ENCODE peak calls at places on chromosome 22, in four cellular contexts. One of them, this sample, is unnamed.

GRCh38 chr22:23874871-23875270 is 17.2 kb downstream of the SLC2A11 start:
- DNase-seq in heart left ventricle: no peak
- DNase-seq in HCT116: no peak
- DNase-seq in colonic mucosa: no peak
- DNase-seq in this sample: no peak

GRCh38 chr22:49673048-49673447 is 154.6 kb downstream of the BRD1 start:
- DNase-seq in heart left ventricle: no peak
- DNase-seq in HCT116: no peak
- DNase-seq in colonic mucosa: no peak
- DNase-seq in this sample: no peak

GRCh38 chr22:24059121-24059520 is 48.0 kb downstream of the CABIN1 start:
- DNase-seq in heart left ventricle: no peak
- DNase-seq in HCT116: no peak
- DNase-seq in colonic mucosa: no peak
- DNase-seq in this sample: no peak

GRCh38 chr22:33166206-33166605 is 108.0 kb upstream of the SYN3 start:
- DNase-seq in heart left ventricle: no peak
- DNase-seq in HCT116: no peak
- DNase-seq in colonic mucosa: no peak
- DNase-seq in this sample: no peak

GRCh38 chr22:17994424-17995108 is 29.8 kb downstream of the MICAL3 start:
- DNase-seq in heart left ventricle: no peak
- DNase-seq in HCT116: no peak
- DNase-seq in colonic mucosa: no peak
- DNase-seq in this sample: no peak

GRCh38 chr22:28044546-28045173 is 125.6 kb upstream of the PITPNB start:
- DNase-seq in heart left ventricle: no peak
- DNase-seq in HCT116: no peak
- DNase-seq in colonic mucosa: no peak
- DNase-seq in this sample: no peak

GRCh38 chr22:46737105-46737975 is 712 bp downstream of the CERK start:
- DNase-seq in heart left ventricle: no peak
- DNase-seq in HCT116: no peak
- DNase-seq in colonic mucosa: no peak
- DNase-seq in this sample: no peak

GRCh38 chr22:32564170-32565001 is 89.8 kb downstream of the FBXO7 start:
- DNase-seq in heart left ventricle: peak; percentile 43
- DNase-seq in HCT116: no peak
- DNase-seq in colonic mucosa: no peak
- DNase-seq in this sample: no peak

GRCh38 chr22:35930933-35931332 is 97.7 kb downstream of the RBFOX2 start:
- DNase-seq in heart left ventricle: no peak
- DNase-seq in HCT116: peak; percentile 44
- DNase-seq in colonic mucosa: no peak
- DNase-seq in this sample: peak; percentile 38

GRCh38 chr22:29610780-29611179 is 7.3 kb downstream of the NF2 start:
- DNase-seq in heart left ventricle: no peak
- DNase-seq in HCT116: no peak
- DNase-seq in colonic mucosa: no peak
- DNase-seq in this sample: no peak

GRCh38 chr22:29606320-29606719 is 2.9 kb downstream of the NF2 start:
- DNase-seq in heart left ventricle: no peak
- DNase-seq in HCT116: no peak
- DNase-seq in colonic mucosa: no peak
- DNase-seq in this sample: no peak

GRCh38 chr22:29607426-29607825 is 4.0 kb downstream of the NF2 start:
- DNase-seq in heart left ventricle: no peak
- DNase-seq in HCT116: no peak
- DNase-seq in colonic mucosa: no peak
- DNase-seq in this sample: no peak

GRCh38 chr22:29605236-29605850 is 1.9 kb downstream of the NF2 start:
- DNase-seq in heart left ventricle: no peak
- DNase-seq in HCT116: no peak
- DNase-seq in colonic mucosa: no peak
- DNase-seq in this sample: no peak

DNA sequence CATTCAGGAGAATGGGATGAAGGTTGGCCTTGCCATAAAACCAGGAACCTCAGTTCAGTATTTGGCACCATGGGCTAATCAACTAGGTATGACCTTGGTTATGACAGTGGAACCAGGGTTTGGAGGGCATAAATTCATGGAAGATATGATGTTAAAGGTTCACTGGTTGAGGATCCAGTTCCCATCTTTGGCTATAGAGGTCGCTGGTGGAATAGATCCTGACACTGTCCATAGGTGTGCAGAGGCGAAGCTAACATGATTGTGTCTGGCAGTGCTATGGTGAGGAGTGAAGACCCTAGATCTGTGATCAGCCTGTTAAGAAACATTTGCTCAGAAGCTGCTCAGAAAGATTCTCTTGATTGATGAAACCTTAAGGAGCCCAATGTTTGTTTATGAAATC is 5.7 kb downstream of the NF2 start:
- DNase-seq in heart left ventricle: no peak
- DNase-seq in HCT116: no peak
- DNase-seq in colonic mucosa: no peak
- DNase-seq in this sample: no peak
- TF ChIP-seq CTCF in heart left ventricle: no peak
- TF ChIP-seq CTCF in HCT116: peak; percentile 43
- TF ChIP-seq CTCF in colonic mucosa: no peak
- TF ChIP-seq CTCF in this sample: no peak

GRCh38 chr22:39361495-39361894 is 11.7 kb downstream of the SYNGR1 start:
- DNase-seq in heart left ventricle: no peak
- DNase-seq in HCT116: no peak
- DNase-seq in colonic mucosa: no peak
- DNase-seq in this sample: no peak

GRCh38 chr22:39360674-39361413 is 11.1 kb downstream of the SYNGR1 start:
- DNase-seq in heart left ventricle: no peak
- DNase-seq in HCT116: no peak
- DNase-seq in colonic mucosa: no peak
- DNase-seq in this sample: no peak

GRCh38 chr22:39360242-39360641 is 10.5 kb downstream of the SYNGR1 start:
- DNase-seq in heart left ventricle: no peak
- DNase-seq in HCT116: no peak
- DNase-seq in colonic mucosa: no peak
- DNase-seq in this sample: no peak

GRCh38 chr22:39362271-39362670 is 12.5 kb downstream of the SYNGR1 start:
- DNase-seq in heart left ventricle: no peak
- DNase-seq in HCT116: no peak
- DNase-seq in colonic mucosa: no peak
- DNase-seq in this sample: no peak

DNA sequence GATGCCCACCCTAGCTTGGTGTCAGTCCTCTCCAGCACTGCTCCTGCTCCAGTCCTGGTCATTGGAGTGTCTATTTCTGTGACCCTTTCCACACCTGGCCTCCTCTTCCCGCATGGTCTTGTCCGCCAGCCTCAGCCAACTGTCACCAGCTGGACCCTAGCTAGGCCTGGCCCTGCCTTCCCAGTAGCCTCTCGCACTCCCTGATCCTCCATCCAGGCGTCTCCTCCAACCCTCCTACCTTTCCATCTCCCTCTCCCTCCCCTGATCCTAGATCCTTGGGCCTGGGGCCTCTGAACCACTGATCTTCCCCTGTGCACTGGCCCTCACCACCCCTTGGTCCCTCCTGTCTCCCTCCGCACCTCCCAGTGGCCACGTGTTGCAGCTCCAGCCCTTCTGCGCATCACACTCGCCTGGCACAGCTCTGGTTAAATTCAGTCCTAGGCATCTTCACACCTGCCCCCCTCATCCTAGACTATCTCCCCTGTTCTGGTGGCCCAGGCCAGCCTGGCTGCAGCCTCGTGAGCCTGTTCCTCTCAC is 9.9 kb downstream of the SYNGR1 start:
- DNase-seq in heart left ventricle: no peak
- DNase-seq in HCT116: no peak
- DNase-seq in colonic mucosa: no peak
- DNase-seq in this sample: no peak
- H3K4me1 ChIP-seq in heart left ventricle: no peaks in the 10 kb centered on the region
- H3K4me1 ChIP-seq in HCT116: peaks cover 45% of the 10 kb centered on the region
- H3K4me1 ChIP-seq in colonic mucosa: no peaks in the 10 kb centered on the region
- H3K4me1 ChIP-seq in this sample: peaks cover 10% of the 10 kb centered on the region

GRCh38 chr22:20576445-20576816 is 69.0 kb downstream of the MED15 start:
- DNase-seq in heart left ventricle: no peak
- DNase-seq in HCT116: no peak
- DNase-seq in colonic mucosa: no peak
- DNase-seq in this sample: no peak
- TF ChIP-seq CTCF in heart left ventricle: no peak
- TF ChIP-seq CTCF in HCT116: no peak
- TF ChIP-seq CTCF in colonic mucosa: no peak
- TF ChIP-seq CTCF in this sample: no peak

GRCh38 chr22:31044262-31044861 is 36.8 kb upstream of the SMTN start:
- DNase-seq in heart left ventricle: peak; percentile 76
- DNase-seq in HCT116: no peak
- DNase-seq in colonic mucosa: peak; percentile 31
- DNase-seq in this sample: peak; percentile 96

GRCh38 chr22:31048570-31048969 is 32.5 kb upstream of the SMTN start:
- DNase-seq in heart left ventricle: no peak
- DNase-seq in HCT116: no peak
- DNase-seq in colonic mucosa: no peak
- DNase-seq in this sample: no peak

GRCh38 chr22:31049815-31050420 is 31.2 kb upstream of the SMTN start:
- DNase-seq in heart left ventricle: no peak
- DNase-seq in HCT116: no peak
- DNase-seq in colonic mucosa: no peak
- DNase-seq in this sample: no peak

GRCh38 chr22:31046591-31047226 is 34.4 kb upstream of the SMTN start:
- DNase-seq in heart left ventricle: peak; percentile 87
- DNase-seq in HCT116: no peak
- DNase-seq in colonic mucosa: no peak
- DNase-seq in this sample: peak; percentile 83

GRCh38 chr22:31045900-31046587 is 35.1 kb upstream of the SMTN start:
- DNase-seq in heart left ventricle: peak; percentile 33
- DNase-seq in HCT116: no peak
- DNase-seq in colonic mucosa: no peak
- DNase-seq in this sample: no peak
- H3K4me1 ChIP-seq in heart left ventricle: peaks cover 46% of the 10 kb centered on the region
- H3K4me1 ChIP-seq in HCT116: no peaks in the 10 kb centered on the region
- H3K4me1 ChIP-seq in colonic mucosa: no peaks in the 10 kb centered on the region
- H3K4me1 ChIP-seq in this sample: peaks cover 14% of the 10 kb centered on the region

GRCh38 chr22:20012741-20013331 is 3.8 kb downstream of the ARVCF start:
- DNase-seq in heart left ventricle: peak; percentile 25
- DNase-seq in HCT116: no peak
- DNase-seq in colonic mucosa: no peak
- DNase-seq in this sample: no peak

GRCh38 chr22:20011993-20012740 is 4.5 kb downstream of the ARVCF start:
- DNase-seq in heart left ventricle: peak; percentile 13
- DNase-seq in HCT116: no peak
- DNase-seq in colonic mucosa: no peak
- DNase-seq in this sample: no peak

GRCh38 chr22:20015187-20015625 is 1.4 kb downstream of the ARVCF start:
- DNase-seq in heart left ventricle: no peak
- DNase-seq in HCT116: no peak
- DNase-seq in colonic mucosa: no peak
- DNase-seq in this sample: no peak

GRCh38 chr22:20014526-20015186 is 2.0 kb downstream of the ARVCF start:
- DNase-seq in heart left ventricle: peak; percentile 23
- DNase-seq in HCT116: no peak
- DNase-seq in colonic mucosa: peak; percentile 53
- DNase-seq in this sample: no peak

GRCh38 chr22:20013382-20013871 is 3.2 kb downstream of the ARVCF start:
- DNase-seq in heart left ventricle: peak; percentile 72
- DNase-seq in HCT116: no peak
- DNase-seq in colonic mucosa: peak; percentile 43
- DNase-seq in this sample: peak; percentile 60
- TF ChIP-seq CTCF in heart left ventricle: peak; percentile 86
- TF ChIP-seq CTCF in HCT116: peak; percentile 56
- TF ChIP-seq CTCF in colonic mucosa: peak; percentile 48
- TF ChIP-seq CTCF in this sample: peak; percentile 77

GRCh38 chr22:37304595-37305343 is 22.5 kb downstream of the CYTH4 start:
- DNase-seq in heart left ventricle: no peak
- DNase-seq in HCT116: no peak
- DNase-seq in colonic mucosa: no peak
- DNase-seq in this sample: no peak
- H3K4me1 ChIP-seq in heart left ventricle: peaks cover 13% of the 10 kb centered on the region
- H3K4me1 ChIP-seq in HCT116: peaks cover 68% of the 10 kb centered on the region
- H3K4me1 ChIP-seq in colonic mucosa: no peaks in the 10 kb centered on the region
- H3K4me1 ChIP-seq in this sample: no peaks in the 10 kb centered on the region

DNA sequence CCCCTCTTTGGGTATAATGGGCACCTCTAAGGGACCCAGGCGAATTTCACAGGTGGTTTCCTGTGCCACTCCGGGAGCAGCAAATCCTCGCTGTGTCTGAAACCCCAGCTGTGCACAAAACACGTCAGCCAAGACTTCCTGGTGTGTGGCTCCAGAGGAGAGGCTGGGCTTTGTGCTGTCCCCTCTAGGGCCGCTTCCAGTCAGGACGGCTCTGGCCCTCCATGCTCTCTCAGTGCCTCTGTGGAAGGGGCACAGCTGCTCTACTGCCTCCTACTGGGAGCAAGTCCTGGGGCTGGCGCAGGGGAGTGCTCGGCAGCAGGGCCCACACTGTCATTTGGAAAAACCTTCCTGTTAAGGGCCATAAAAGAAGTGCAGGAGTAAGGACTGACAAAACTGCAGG is 23.7 kb upstream of the ARFGAP3 start:
- DNase-seq in heart left ventricle: no peak
- DNase-seq in HCT116: no peak
- DNase-seq in colonic mucosa: no peak
- DNase-seq in this sample: no peak
- TF ChIP-seq CTCF in heart left ventricle: no peak
- TF ChIP-seq CTCF in HCT116: peak; percentile 50
- TF ChIP-seq CTCF in colonic mucosa: no peak
- TF ChIP-seq CTCF in this sample: no peak

This sample was measured in uterus.